ENCODE peak calls at places on chromosomes 12 and 14, in six cellular contexts. One of them, this sample, is unnamed.

GRCh38 chr12:109927622-109928021 is 27.5 kb downstream of the TCHP start:
- DNase-seq in effector memory CD4-positive, alpha-beta T cell: peak; percentile 16
- DNase-seq in uterus: no peak
- DNase-seq in AG04450: no peak
- DNase-seq in CD4-positive, alpha-beta T cell: peak; percentile 25
- DNase-seq in tibial nerve: no peak
- DNase-seq in this sample: peak; percentile 17

GRCh38 chr12:70671698-70672097 is 34.5 kb upstream of the PTPRB start:
- DNase-seq in effector memory CD4-positive, alpha-beta T cell: no peak
- DNase-seq in uterus: no peak
- DNase-seq in AG04450: no peak
- DNase-seq in CD4-positive, alpha-beta T cell: no peak
- DNase-seq in tibial nerve: no peak
- DNase-seq in this sample: no peak

GRCh38 chr14:22838631-22839041 is 2.3 kb downstream of the MMP14 start:
- DNase-seq in effector memory CD4-positive, alpha-beta T cell: no peak
- DNase-seq in uterus: peak; percentile 50
- DNase-seq in AG04450: no peak
- DNase-seq in CD4-positive, alpha-beta T cell: no peak
- DNase-seq in tibial nerve: no peak
- DNase-seq in this sample: no peak

GRCh38 chr12:62249419-62249818 is 10.8 kb upstream of the USP15 start:
- DNase-seq in effector memory CD4-positive, alpha-beta T cell: no peak
- DNase-seq in uterus: no peak
- DNase-seq in AG04450: no peak
- DNase-seq in CD4-positive, alpha-beta T cell: no peak
- DNase-seq in tibial nerve: no peak
- DNase-seq in this sample: no peak

GRCh38 chr12:109727039-109727723 is 13.6 kb downstream of the FAM222A start:
- DNase-seq in effector memory CD4-positive, alpha-beta T cell: no peak
- DNase-seq in uterus: no peak
- DNase-seq in AG04450: no peak
- DNase-seq in CD4-positive, alpha-beta T cell: no peak
- DNase-seq in tibial nerve: peak; percentile 35
- DNase-seq in this sample: no peak

GRCh38 chr12:117013726-117014125 is 85.5 kb downstream of the TESC start:
- DNase-seq in effector memory CD4-positive, alpha-beta T cell: no peak
- DNase-seq in uterus: no peak
- DNase-seq in AG04450: no peak
- DNase-seq in CD4-positive, alpha-beta T cell: no peak
- DNase-seq in tibial nerve: no peak
- DNase-seq in this sample: no peak

GRCh38 chr14:70873627-70874026 is 33.6 kb upstream of the PCNX1 start:
- DNase-seq in effector memory CD4-positive, alpha-beta T cell: no peak
- DNase-seq in uterus: no peak
- DNase-seq in AG04450: no peak
- DNase-seq in CD4-positive, alpha-beta T cell: no peak
- DNase-seq in tibial nerve: no peak
- DNase-seq in this sample: no peak

GRCh38 chr12:30694971-30695326 is 720 bp downstream of the IPO8 start:
- DNase-seq in effector memory CD4-positive, alpha-beta T cell: no peak
- DNase-seq in uterus: peak; percentile 27
- DNase-seq in AG04450: no peak
- DNase-seq in CD4-positive, alpha-beta T cell: no peak
- DNase-seq in tibial nerve: no peak
- DNase-seq in this sample: no peak

GRCh38 chr12:6559500-6559899 is 3.7 kb upstream of the IFFO1 start:
- DNase-seq in effector memory CD4-positive, alpha-beta T cell: no peak
- DNase-seq in uterus: no peak
- DNase-seq in AG04450: no peak
- DNase-seq in CD4-positive, alpha-beta T cell: no peak
- DNase-seq in tibial nerve: no peak
- DNase-seq in this sample: no peak

GRCh38 chr12:104443008-104443407 is 13.7 kb upstream of the CHST11 start:
- DNase-seq in effector memory CD4-positive, alpha-beta T cell: no peak
- DNase-seq in uterus: no peak
- DNase-seq in AG04450: no peak
- DNase-seq in CD4-positive, alpha-beta T cell: no peak
- DNase-seq in tibial nerve: no peak
- DNase-seq in this sample: no peak

GRCh38 chr14:59123975-59124374 is 64.5 kb upstream of the DAAM1 start:
- DNase-seq in effector memory CD4-positive, alpha-beta T cell: no peak
- DNase-seq in uterus: no peak
- DNase-seq in AG04450: no peak
- DNase-seq in CD4-positive, alpha-beta T cell: no peak
- DNase-seq in tibial nerve: no peak
- DNase-seq in this sample: no peak

GRCh38 chr14:92945959-92946846 is 23.3 kb downstream of the CHGA start:
- DNase-seq in effector memory CD4-positive, alpha-beta T cell: no peak
- DNase-seq in uterus: peak; percentile 47
- DNase-seq in AG04450: no peak
- DNase-seq in CD4-positive, alpha-beta T cell: no peak
- DNase-seq in tibial nerve: peak; percentile 47
- DNase-seq in this sample: peak; percentile 8

GRCh38 chr12:22687677-22688076 is 62.7 kb downstream of the ETNK1 start:
- DNase-seq in effector memory CD4-positive, alpha-beta T cell: no peak
- DNase-seq in uterus: no peak
- DNase-seq in AG04450: no peak
- DNase-seq in CD4-positive, alpha-beta T cell: no peak
- DNase-seq in tibial nerve: no peak
- DNase-seq in this sample: no peak

GRCh38 chr12:15520083-15520482 is 197.8 kb downstream of the PTPRO start:
- DNase-seq in effector memory CD4-positive, alpha-beta T cell: no peak
- DNase-seq in uterus: no peak
- DNase-seq in AG04450: no peak
- DNase-seq in CD4-positive, alpha-beta T cell: no peak
- DNase-seq in tibial nerve: no peak
- DNase-seq in this sample: no peak

GRCh38 chr12:74526535-74526934 is 11.1 kb upstream of the ATXN7L3B start:
- DNase-seq in effector memory CD4-positive, alpha-beta T cell: no peak
- DNase-seq in uterus: no peak
- DNase-seq in AG04450: no peak
- DNase-seq in CD4-positive, alpha-beta T cell: no peak
- DNase-seq in tibial nerve: no peak
- DNase-seq in this sample: no peak

GRCh38 chr12:84738481-84738972 is 174.1 kb downstream of the SLC6A15 start:
- DNase-seq in effector memory CD4-positive, alpha-beta T cell: no peak
- DNase-seq in uterus: no peak
- DNase-seq in AG04450: peak; percentile 23
- DNase-seq in CD4-positive, alpha-beta T cell: no peak
- DNase-seq in tibial nerve: no peak
- DNase-seq in this sample: no peak

GRCh38 chr14:102076793-102077759 is 9.8 kb downstream of the HSP90AA1 start:
- DNase-seq in effector memory CD4-positive, alpha-beta T cell: no peak
- DNase-seq in uterus: no peak
- DNase-seq in AG04450: no peak
- DNase-seq in CD4-positive, alpha-beta T cell: no peak
- DNase-seq in tibial nerve: no peak
- DNase-seq in this sample: no peak

GRCh38 chr14:78319826-78320635 is 149.9 kb downstream of the NRXN3 start:
- DNase-seq in effector memory CD4-positive, alpha-beta T cell: no peak
- DNase-seq in uterus: no peak
- DNase-seq in AG04450: no peak
- DNase-seq in CD4-positive, alpha-beta T cell: no peak
- DNase-seq in tibial nerve: no peak
- DNase-seq in this sample: no peak

GRCh38 chr12:122871851-122872785 is 23.8 kb downstream of the VPS37B start:
- DNase-seq in effector memory CD4-positive, alpha-beta T cell: no peak
- DNase-seq in uterus: peak; percentile 51
- DNase-seq in AG04450: no peak
- DNase-seq in CD4-positive, alpha-beta T cell: no peak
- DNase-seq in tibial nerve: no peak
- DNase-seq in this sample: no peak

GRCh38 chr14:71142375-71143038 is 235.2 kb downstream of the PCNX1 start:
- DNase-seq in effector memory CD4-positive, alpha-beta T cell: no peak
- DNase-seq in uterus: no peak
- DNase-seq in AG04450: peak; percentile 91
- DNase-seq in CD4-positive, alpha-beta T cell: no peak
- DNase-seq in tibial nerve: no peak
- DNase-seq in this sample: no peak

GRCh38 chr12:15829949-15830348 is 40.8 kb upstream of the EPS8 start:
- DNase-seq in effector memory CD4-positive, alpha-beta T cell: no peak
- DNase-seq in uterus: no peak
- DNase-seq in AG04450: no peak
- DNase-seq in CD4-positive, alpha-beta T cell: no peak
- DNase-seq in tibial nerve: no peak
- DNase-seq in this sample: no peak

GRCh38 chr12:131105736-131106356 is 152.1 kb downstream of the ADGRD1 start:
- DNase-seq in effector memory CD4-positive, alpha-beta T cell: no peak
- DNase-seq in uterus: peak; percentile 11
- DNase-seq in AG04450: no peak
- DNase-seq in CD4-positive, alpha-beta T cell: peak; percentile 23
- DNase-seq in tibial nerve: peak; percentile 12
- DNase-seq in this sample: no peak

GRCh38 chr12:32454866-32455265 is 55.5 kb downstream of the FGD4 start:
- DNase-seq in effector memory CD4-positive, alpha-beta T cell: no peak
- DNase-seq in uterus: no peak
- DNase-seq in AG04450: no peak
- DNase-seq in CD4-positive, alpha-beta T cell: no peak
- DNase-seq in tibial nerve: no peak
- DNase-seq in this sample: no peak

GRCh38 chr12:110957652-110958051 is 37.3 kb upstream of the MYL2 start:
- DNase-seq in effector memory CD4-positive, alpha-beta T cell: no peak
- DNase-seq in uterus: no peak
- DNase-seq in AG04450: no peak
- DNase-seq in CD4-positive, alpha-beta T cell: no peak
- DNase-seq in tibial nerve: no peak
- DNase-seq in this sample: no peak

DNA sequence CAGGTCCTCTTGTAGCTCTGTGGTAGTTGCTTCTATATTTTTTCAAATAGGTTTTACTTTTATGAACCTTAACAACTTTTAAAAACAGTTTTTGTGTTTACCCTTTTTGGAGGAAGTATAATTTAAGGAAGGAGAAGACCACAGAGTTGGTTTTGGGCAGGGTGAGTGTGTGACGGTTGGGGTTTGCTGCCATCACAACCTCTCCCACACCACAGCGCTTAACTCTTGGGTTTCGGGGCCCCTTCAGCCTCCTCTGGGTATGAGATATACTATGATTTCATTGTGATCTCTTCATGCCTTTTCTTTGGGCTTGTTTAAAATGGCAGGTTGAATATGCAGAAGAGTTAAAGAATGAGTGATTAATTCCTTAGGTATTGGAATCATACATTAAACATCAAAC is 228.7 kb upstream of the CRY1 start:
- DNase-seq in effector memory CD4-positive, alpha-beta T cell: no peak
- DNase-seq in uterus: no peak
- DNase-seq in AG04450: no peak
- DNase-seq in CD4-positive, alpha-beta T cell: no peak
- DNase-seq in tibial nerve: no peak
- DNase-seq in this sample: no peak
- H3K27me3 ChIP-seq in effector memory CD4-positive, alpha-beta T cell: no peaks in the 10 kb centered on the region
- H3K27me3 ChIP-seq in uterus: no peaks in the 10 kb centered on the region
- H3K27me3 ChIP-seq in AG04450: peaks cover 13% of the 10 kb centered on the region
- H3K27me3 ChIP-seq in CD4-positive, alpha-beta T cell: no peaks in the 10 kb centered on the region
- H3K27me3 ChIP-seq in tibial nerve: peaks cover 56% of the 10 kb centered on the region
- H3K27me3 ChIP-seq in this sample: peaks cover 28% of the 10 kb centered on the region

DNA sequence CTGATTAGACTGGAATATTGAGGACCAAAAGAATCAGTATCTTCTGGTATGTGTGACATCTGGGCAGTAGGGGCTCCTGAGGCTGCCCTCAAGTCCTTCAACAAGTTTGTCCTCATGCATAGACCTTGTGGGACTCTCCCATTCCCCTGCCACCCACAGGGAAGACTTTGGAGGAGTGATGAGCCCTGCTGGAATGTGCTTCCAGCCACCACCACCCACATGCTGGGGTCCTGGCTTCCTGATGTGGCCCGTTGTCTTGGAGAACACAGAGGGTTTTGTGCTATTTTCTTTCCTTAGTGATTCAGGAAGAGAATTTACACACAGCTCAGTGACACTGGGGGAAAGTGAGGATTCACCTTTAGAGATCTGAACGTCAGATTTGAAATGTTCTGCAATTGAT is 29.2 kb upstream of the SEL1L start:
- DNase-seq in effector memory CD4-positive, alpha-beta T cell: no peak
- DNase-seq in uterus: no peak
- DNase-seq in AG04450: no peak
- DNase-seq in CD4-positive, alpha-beta T cell: no peak
- DNase-seq in tibial nerve: no peak
- DNase-seq in this sample: no peak
- H3K27me3 ChIP-seq in effector memory CD4-positive, alpha-beta T cell: no peaks in the 10 kb centered on the region
- H3K27me3 ChIP-seq in uterus: no peaks in the 10 kb centered on the region
- H3K27me3 ChIP-seq in AG04450: no peaks in the 10 kb centered on the region
- H3K27me3 ChIP-seq in CD4-positive, alpha-beta T cell: no peaks in the 10 kb centered on the region
- H3K27me3 ChIP-seq in tibial nerve: no peaks in the 10 kb centered on the region
- H3K27me3 ChIP-seq in this sample: no peaks in the 10 kb centered on the region

GRCh38 chr14:73235531-73236155 is 1.7 kb upstream of the PAPLN start:
- DNase-seq in effector memory CD4-positive, alpha-beta T cell: no peak
- DNase-seq in uterus: no peak
- DNase-seq in AG04450: no peak
- DNase-seq in CD4-positive, alpha-beta T cell: no peak
- DNase-seq in tibial nerve: peak; percentile 14
- DNase-seq in this sample: no peak
- H3K27me3 ChIP-seq in effector memory CD4-positive, alpha-beta T cell: peaks cover 29% of the 10 kb centered on the region
- H3K27me3 ChIP-seq in uterus: no peaks in the 10 kb centered on the region
- H3K27me3 ChIP-seq in AG04450: peaks cover 40% of the 10 kb centered on the region
- H3K27me3 ChIP-seq in CD4-positive, alpha-beta T cell: peaks cover 63% of the 10 kb centered on the region
- H3K27me3 ChIP-seq in tibial nerve: peaks cover 13% of the 10 kb centered on the region
- H3K27me3 ChIP-seq in this sample: peaks cover 2% of the 10 kb centered on the region

GRCh38 chr12:4779749-4780148 is 59.5 kb downstream of the GALNT8 start:
- DNase-seq in effector memory CD4-positive, alpha-beta T cell: no peak
- DNase-seq in uterus: no peak
- DNase-seq in AG04450: no peak
- DNase-seq in CD4-positive, alpha-beta T cell: no peak
- DNase-seq in tibial nerve: no peak
- DNase-seq in this sample: no peak
- H3K27me3 ChIP-seq in effector memory CD4-positive, alpha-beta T cell: no peaks in the 10 kb centered on the region
- H3K27me3 ChIP-seq in uterus: no peaks in the 10 kb centered on the region
- H3K27me3 ChIP-seq in AG04450: peaks cover 2% of the 10 kb centered on the region
- H3K27me3 ChIP-seq in CD4-positive, alpha-beta T cell: no peaks in the 10 kb centered on the region
- H3K27me3 ChIP-seq in tibial nerve: no peaks in the 10 kb centered on the region
- H3K27me3 ChIP-seq in this sample: peaks cover 4% of the 10 kb centered on the region

DNA sequence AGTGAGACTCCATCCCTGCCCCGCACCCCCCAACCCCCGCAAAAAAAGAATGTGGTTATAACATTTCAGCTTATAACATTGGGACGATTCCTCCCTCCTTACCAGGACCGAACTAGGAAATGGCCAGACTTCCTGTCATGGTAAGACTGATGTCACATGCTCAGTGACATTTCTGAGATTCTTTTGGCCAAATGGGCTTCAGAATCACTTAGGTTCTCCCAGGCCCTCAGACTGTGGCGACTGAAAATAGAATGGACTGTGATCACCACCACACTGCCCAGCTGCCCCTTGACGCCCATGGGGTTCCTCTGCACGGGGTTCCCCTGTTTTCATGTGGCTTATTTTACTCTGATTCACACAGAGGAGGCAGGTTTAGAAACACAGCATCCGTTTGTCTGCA is 115.0 kb upstream of the EVL start:
- DNase-seq in effector memory CD4-positive, alpha-beta T cell: no peak
- DNase-seq in uterus: no peak
- DNase-seq in AG04450: no peak
- DNase-seq in CD4-positive, alpha-beta T cell: no peak
- DNase-seq in tibial nerve: no peak
- DNase-seq in this sample: no peak
- H3K27me3 ChIP-seq in effector memory CD4-positive, alpha-beta T cell: peaks cover 9% of the 10 kb centered on the region
- H3K27me3 ChIP-seq in uterus: no peaks in the 10 kb centered on the region
- H3K27me3 ChIP-seq in AG04450: peaks cover 10% of the 10 kb centered on the region
- H3K27me3 ChIP-seq in CD4-positive, alpha-beta T cell: peaks cover 8% of the 10 kb centered on the region
- H3K27me3 ChIP-seq in tibial nerve: no peaks in the 10 kb centered on the region
- H3K27me3 ChIP-seq in this sample: no peaks in the 10 kb centered on the region

This sample was measured in Panc1.